ENCODE peak calls at places on chromosomes 16 and 17, in nine cellular contexts. C is bronchial epithelial cell, D is AG09309, K is tibial nerve, E is GM23338, H is omental fat pad, P is mucosa of descending colon, Y is Calu3, S is A549. A is an unnamed sample.

GRCh38 chr17:78407387-78407990 is 29.0 kb downstream of the PGS1 start:
- DNase-seq in H (no peak), E (no peak), P (no peak), S (no peak), D (no peak), C (peak), K (no peak), Y (no peak), A (no peak)

GRCh38 chr17:70523407-70523806 is 354.1 kb downstream of the KCNJ2 start:
- DNase-seq in P (no peak), S (no peak), D (no peak), Y (no peak), E (no peak), K (no peak), H (no peak), C (no peak), A (no peak)

GRCh38 chr17:67442787-67443624 is 65.9 kb downstream of the PITPNC1 start:
- DNase-seq in E (peak), H (no peak), Y (no peak), C (no peak), K (no peak), S (no peak), D (no peak), P (no peak), A (no peak)

GRCh38 chr17:14790518-14790917 is 474.6 kb downstream of the PMP22 start:
- DNase-seq in E (no peak), K (no peak), P (no peak), D (no peak), H (no peak), S (no peak), C (no peak), Y (no peak), A (no peak)

GRCh38 chr17:56896968-56897359 is 16.9 kb downstream of the TRIM25 start:
- DNase-seq in E (no peak), Y (peak), H (no peak), K (no peak), D (no peak), S (no peak), C (no peak), P (no peak), A (no peak)

GRCh38 chr17:55144518-55144917 is 120.2 kb upstream of the HLF start:
- DNase-seq in P (no peak), E (no peak), D (no peak), H (no peak), Y (no peak), S (no peak), K (no peak), C (no peak), A (no peak)

GRCh38 chr17:74473294-74473693 is 6.9 kb downstream of the CD300A start:
- DNase-seq in K (no peak), P (peak), C (no peak), D (no peak), H (no peak), S (no peak), Y (no peak), E (no peak), A (no peak)

GRCh38 chr16:31696968-31697743 is 169.5 kb downstream of the AHSP start:
- DNase-seq in Y (no peak), D (peak), C (peak), E (peak), K (no peak), H (no peak), S (no peak), P (no peak), A (no peak)

GRCh38 chr17:30021708-30022317 is 80.4 kb downstream of the EFCAB5 start:
- DNase-seq in H (no peak), E (peak), P (no peak), S (peak), D (no peak), K (no peak), C (peak), Y (peak), A (peak)

GRCh38 chr16:15829460-15829859 is 27.4 kb downstream of the MYH11 start:
- DNase-seq in E (peak), D (no peak), C (no peak), H (no peak), K (peak), Y (no peak), P (peak), S (no peak), A (no peak)

GRCh38 chr16:3573146-3573815 is 3.9 kb downstream of the NLRC3 start:
- DNase-seq in E (no peak), C (no peak), H (no peak), P (no peak), Y (no peak), S (no peak), D (no peak), K (no peak), A (no peak)

GRCh38 chr16:398551-399277 is 1.7 kb downstream of the NME4 start:
- DNase-seq in Y (no peak), P (no peak), K (no peak), H (no peak), C (no peak), S (no peak), E (peak), D (no peak), A (no peak)

GRCh38 chr17:76529643-76530488 is 7.6 kb downstream of the CYGB start:
- DNase-seq in E (no peak), K (peak), P (peak), D (peak), Y (no peak), H (peak), C (no peak), S (no peak), A (no peak)

GRCh38 chr17:71900830-71901229 is 220.0 kb upstream of the SOX9 start:
- DNase-seq in C (peak), K (no peak), H (no peak), S (no peak), Y (no peak), E (no peak), D (no peak), P (no peak), A (no peak)

GRCh38 chr16:24253192-24253591 is 2.9 kb upstream of the CACNG3 start:
- DNase-seq in E (peak), H (no peak), S (peak), K (no peak), C (peak), P (no peak), D (no peak), Y (peak), A (peak)

GRCh38 chr16:12097523-12098428 is 121.2 kb downstream of the SNX29 start:
- DNase-seq in P (no peak), D (peak), C (peak), E (no peak), K (no peak), H (no peak), S (no peak), Y (no peak), A (no peak)

GRCh38 chr17:34378664-34379101 is 15.7 kb upstream of the CCL1 start:
- DNase-seq in Y (no peak), E (no peak), P (no peak), C (no peak), D (no peak), K (no peak), H (no peak), S (no peak), A (peak)

GRCh38 chr16:21277927-21278706 is at the start of gene CRYM:
- DNase-seq in C (peak), S (peak), E (peak), H (peak), Y (peak), D (no peak), P (peak), K (no peak), A (peak)

GRCh38 chr17:22694362-22695227 is 1002.3 kb downstream of the KCNJ18 start:
- DNase-seq in D (no peak), P (no peak), Y (no peak), E (peak), K (no peak), C (no peak), S (no peak), H (no peak), A (no peak)

GRCh38 chr17:3762922-3763776 is 37.8 kb downstream of the ITGAE start:
- DNase-seq in K (no peak), P (no peak), S (no peak), H (no peak), Y (no peak), E (no peak), D (no peak), C (no peak), A (peak)

GRCh38 chr17:76584427-76585047 is 1.1 kb downstream of the ST6GALNAC2 start:
- DNase-seq in K (no peak), P (no peak), S (no peak), H (no peak), Y (no peak), D (no peak), C (no peak), E (peak), A (no peak)

GRCh38 chr17:35080536-35080935 is 17.0 kb upstream of the RFFL start:
- DNase-seq in H (no peak), K (no peak), C (no peak), S (no peak), D (no peak), Y (no peak), P (no peak), E (no peak), A (peak)

GRCh38 chr17:72518810-72519597 is 398.2 kb downstream of the SOX9 start:
- DNase-seq in S (peak), H (no peak), D (no peak), K (no peak), P (peak), C (no peak), E (no peak), Y (peak), A (no peak)

GRCh38 chr16:15907863-15908478 is 19.6 kb upstream of the CEP20 start:
- DNase-seq in P (no peak), C (peak), E (peak), H (no peak), K (no peak), S (peak), Y (peak), D (no peak), A (peak)

GRCh38 chr17:7177954-7178477 is 1.2 kb downstream of the ASGR1 start:
- DNase-seq in S (peak), P (no peak), K (no peak), H (no peak), Y (peak), E (peak), D (no peak), C (peak), A (no peak)

GRCh38 chr16:68732068-68732680 is 4.9 kb upstream of the CDH1 start:
- DNase-seq in D (no peak), Y (peak), P (peak), S (peak), H (no peak), E (peak), C (peak), K (no peak), A (no peak)

GRCh38 chr17:31548709-31549108 is 157.2 kb downstream of the RAB11FIP4 start:
- DNase-seq in H (no peak), S (no peak), P (no peak), K (no peak), E (no peak), D (no peak), C (no peak), Y (no peak), A (no peak)

GRCh38 chr16:72825912-72826621 is 221.9 kb downstream of the ZFHX3 start:
- DNase-seq in D (no peak), S (no peak), Y (no peak), K (no peak), C (no peak), P (no peak), H (no peak), E (no peak), A (no peak)

GRCh38 chr16:22192261-22193133 is 13.6 kb upstream of the EEF2K start:
- DNase-seq in H (peak), E (peak), D (peak), K (peak), C (peak), P (peak), Y (peak), S (no peak), A (peak)

GRCh38 chr16:49833796-49834195 is 22.1 kb downstream of the ZNF423 start:
- DNase-seq in C (no peak), Y (no peak), E (no peak), D (no peak), S (no peak), K (no peak), H (no peak), P (no peak), A (no peak)

GRCh38 chr17:35052780-35053179 is 10.7 kb downstream of the RFFL start:
- DNase-seq in Y (no peak), E (no peak), H (no peak), P (no peak), S (no peak), D (no peak), C (no peak), K (no peak), A (no peak)

GRCh38 chr16:70421473-70422311 is 17.2 kb downstream of the ST3GAL2 start:
- DNase-seq in H (no peak), D (no peak), S (no peak), E (no peak), P (no peak), K (no peak), C (no peak), Y (no peak), A (no peak)

GRCh38 chr16:48430890-48431289 is 45.7 kb upstream of the SIAH1 start:
- DNase-seq in H (no peak), Y (no peak), K (no peak), D (no peak), P (no peak), C (no peak), S (no peak), E (no peak), A (no peak)

GRCh38 chr17:31581022-31581483 is 189.6 kb downstream of the RAB11FIP4 start:
- DNase-seq in C (peak), E (no peak), K (no peak), H (no peak), D (no peak), S (no peak), P (peak), Y (peak), A (no peak)

GRCh38 chr16:73032548-73033270 is 15.2 kb downstream of the ZFHX3 start:
- DNase-seq in D (no peak), H (no peak), E (peak), P (no peak), K (no peak), C (no peak), Y (no peak), S (no peak), A (peak)

DNA sequence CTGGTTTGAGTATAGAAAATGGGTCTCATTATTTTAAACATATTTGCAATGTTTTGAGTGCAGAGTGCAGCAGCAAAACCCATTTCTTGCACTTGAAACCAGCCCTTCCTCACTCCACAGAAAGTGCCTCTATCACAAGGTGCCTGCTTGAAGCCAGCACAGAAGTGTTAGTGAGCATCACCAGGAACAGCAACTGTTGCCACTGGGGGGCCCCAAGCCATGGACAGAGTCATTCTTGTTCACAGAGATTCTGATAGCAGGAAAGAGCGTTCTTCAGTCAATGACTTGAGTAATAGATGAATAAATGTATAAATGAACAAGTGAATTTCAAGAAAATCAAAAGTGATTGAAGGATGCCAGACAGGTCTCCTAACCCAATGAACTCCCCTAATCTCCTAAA is 45.6 kb downstream of the CHD9NB start:
- DNase-seq in S (no peak), P (no peak), C (no peak), Y (no peak), D (no peak), E (peak), H (no peak), K (no peak), A (no peak)
- TF ChIP-seq CTCF in S (no peak), P (no peak), C (no peak), Y (no peak), D (no peak), E (peak), H (no peak), K (no peak), A (no peak)

GRCh38 chr17:28929769-28930168 is 21.5 kb downstream of the PHF12 start:
- DNase-seq in K (no peak), E (peak), C (no peak), P (no peak), H (no peak), D (no peak), Y (no peak), S (no peak), A (no peak)
- TF ChIP-seq CTCF in K (no peak), E (no peak), C (no peak), P (no peak), H (no peak), D (no peak), Y (no peak), S (no peak), A (no peak)

GRCh38 chr16:30428055-30428454 is 1.8 kb downstream of the DCTPP1 start:
- DNase-seq in D (no peak), S (no peak), H (no peak), K (no peak), C (no peak), Y (no peak), P (no peak), E (no peak), A (no peak)

GRCh38 chr16:30429418-30429677 is 482 bp downstream of the DCTPP1 start:
- DNase-seq in S (no peak), Y (no peak), H (no peak), K (no peak), C (no peak), P (no peak), D (no peak), E (peak), A (no peak)

GRCh38 chr16:30434852-30435251 is 5.0 kb upstream of the DCTPP1 start:
- DNase-seq in E (no peak), H (no peak), S (no peak), D (no peak), C (peak), P (no peak), Y (no peak), K (no peak), A (no peak)

GRCh38 chr16:30429678-30430427 is at the start of gene DCTPP1:
- DNase-seq in H (peak), E (peak), Y (peak), D (peak), K (peak), P (peak), C (peak), S (peak), A (peak)

GRCh38 chr16:30430428-30430970 is 669 bp upstream of the DCTPP1 start:
- DNase-seq in D (no peak), C (no peak), K (no peak), S (peak), E (no peak), H (no peak), P (peak), Y (no peak), A (no peak)
- TF ChIP-seq CTCF in D (no peak), C (no peak), K (peak), S (no peak), E (peak), H (no peak), P (no peak), Y (peak), A (peak)

GRCh38 chr17:63436523-63437110 is 9.5 kb downstream of the CYB561 start:
- DNase-seq in H (no peak), P (no peak), D (no peak), E (peak), K (no peak), C (no peak), S (no peak), Y (no peak), A (no peak)
- TF ChIP-seq CTCF in H (no peak), P (no peak), D (peak), E (peak), K (no peak), C (no peak), S (peak), Y (no peak), A (no peak)

GRCh38 chr16:57165923-57166322 is 19.9 kb downstream of the PSME3IP1 start:
- DNase-seq in C (peak), E (no peak), D (no peak), K (no peak), Y (no peak), H (no peak), P (no peak), S (no peak), A (no peak)

GRCh38 chr16:57166951-57167350 is 18.9 kb downstream of the PSME3IP1 start:
- DNase-seq in H (no peak), Y (no peak), K (no peak), D (no peak), E (no peak), S (no peak), P (no peak), C (peak), A (no peak)

GRCh38 chr16:57167537-57167936 is 18.3 kb downstream of the PSME3IP1 start:
- DNase-seq in D (no peak), P (no peak), Y (no peak), H (no peak), K (no peak), C (no peak), E (no peak), S (no peak), A (no peak)

GRCh38 chr16:57169327-57169726 is 16.5 kb downstream of the PSME3IP1 start:
- DNase-seq in E (no peak), D (no peak), S (no peak), P (no peak), H (no peak), C (no peak), K (no peak), Y (no peak), A (no peak)

GRCh38 chr16:57167951-57168350 is 17.9 kb downstream of the PSME3IP1 start:
- DNase-seq in S (no peak), C (peak), H (no peak), Y (no peak), D (peak), P (no peak), E (peak), K (no peak), A (peak)
- TF ChIP-seq CTCF in S (peak), C (peak), H (no peak), Y (peak), D (peak), P (no peak), E (peak), K (peak), A (peak)

GRCh38 chr17:8630802-8631553 is 453 bp upstream of the MYH10 start:
- DNase-seq in P (peak), E (peak), S (peak), C (peak), D (peak), K (peak), Y (peak), H (peak), A (peak)
- TF ChIP-seq CTCF in P (peak), E (peak), S (peak), C (peak), D (peak), K (peak), Y (no peak), H (no peak), A (peak)

DNA sequence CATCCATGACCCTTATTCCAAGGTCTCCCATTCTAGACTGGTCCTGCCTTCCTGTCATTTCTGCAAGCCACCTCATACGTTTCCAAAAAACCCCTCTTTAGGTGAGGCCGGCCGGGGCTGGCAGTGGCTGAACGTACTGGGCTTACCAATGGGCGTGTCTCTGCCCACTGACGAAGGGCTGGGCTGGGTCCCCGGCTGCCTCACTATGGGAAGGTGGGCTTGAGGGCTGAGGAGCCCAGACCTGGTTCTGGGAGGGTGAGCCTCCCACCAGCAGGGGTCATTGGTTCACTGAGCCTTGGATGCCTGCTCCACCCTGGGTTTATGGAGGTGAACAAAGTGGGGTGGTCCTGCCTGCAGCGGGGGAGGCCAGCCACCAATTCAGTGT is 19.9 kb downstream of the KDM8 start:
- DNase-seq in H (no peak), C (no peak), Y (no peak), E (no peak), P (peak), D (no peak), S (no peak), K (no peak), A (no peak)
- TF ChIP-seq CTCF in H (no peak), C (no peak), Y (no peak), E (no peak), P (no peak), D (peak), S (no peak), K (no peak), A (no peak)

DNA sequence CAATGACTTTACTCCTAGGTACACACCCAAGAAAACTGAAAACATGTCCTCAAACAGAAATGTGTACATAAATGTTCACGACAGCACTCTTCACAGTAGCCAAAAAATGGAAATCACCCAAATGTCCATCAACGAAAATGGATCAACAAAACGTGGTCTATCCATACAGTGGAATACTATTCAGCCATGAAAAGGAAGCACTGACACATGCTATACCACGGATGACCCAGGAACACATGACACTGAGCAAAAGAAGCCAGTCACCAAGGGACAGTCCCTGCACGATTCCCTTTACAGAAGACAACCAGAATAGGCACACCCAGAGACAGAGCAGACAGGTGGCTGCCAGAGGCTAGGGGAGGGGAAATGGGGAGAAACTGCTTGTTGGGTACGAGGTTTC is 11.3 kb downstream of the ZNF500 start:
- DNase-seq in C (no peak), Y (no peak), H (no peak), P (no peak), D (no peak), E (no peak), S (no peak), K (no peak), A (no peak)
- TF ChIP-seq CTCF in C (no peak), Y (no peak), H (no peak), P (no peak), D (no peak), E (no peak), S (no peak), K (no peak), A (no peak)